ENCODE peak calls at places on chromosomes 5 and 9, in six cellular contexts. J is mammary epithelial cell, Q is left lung, D is HCT116, R is MM.1S, E is heart left ventricle. Y is an unnamed sample.

GRCh38 chr9:82726404-82727276 is 336.3 kb downstream of the RASEF start:
- DNase-seq in E (no peak), D (no peak), Q (no peak), R (no peak), J (no peak), Y (no peak)

GRCh38 chr9:91193658-91194391 is 167.9 kb downstream of the AUH start:
- DNase-seq in D (peak; percentile 64), E (peak; percentile 94), R (peak; percentile 96), Q (peak; percentile 87), J (peak; percentile 48), Y (no peak)

GRCh38 chr5:103262422-103262871 is 3.9 kb downstream of the MACIR start:
- DNase-seq in D (no peak), R (no peak), E (no peak), J (no peak), Q (no peak), Y (no peak)

GRCh38 chr9:134732392-134733110 is 90.9 kb downstream of the COL5A1 start:
- DNase-seq in J (no peak), E (peak; percentile 54), R (no peak), D (no peak), Q (no peak), Y (no peak)

GRCh38 chr9:97315550-97315949 is 8.1 kb downstream of the CCDC180 start:
- DNase-seq in E (no peak), D (no peak), R (no peak), J (no peak), Q (no peak), Y (no peak)

GRCh38 chr5:137734962-137735530 is 843 bp downstream of the KLHL3 start:
- DNase-seq in R (no peak), D (no peak), E (peak; percentile 38), J (peak; percentile 69), Q (peak; percentile 36), Y (no peak)

GRCh38 chr5:139075066-139076050 is 122.8 kb downstream of the SIL1 start:
- DNase-seq in E (no peak), R (no peak), J (no peak), Q (no peak), D (no peak), Y (no peak)

GRCh38 chr9:84340535-84340934 is at the start of gene SLC28A3:
- DNase-seq in R (no peak), E (no peak), Q (no peak), D (no peak), J (peak; percentile 39), Y (no peak)

GRCh38 chr9:69455311-69455710 is 130.3 kb downstream of the ENTREP1 start:
- DNase-seq in D (no peak), Q (no peak), J (no peak), E (no peak), R (no peak), Y (no peak)

GRCh38 chr5:84729326-84729725 is 344.6 kb upstream of the EDIL3 start:
- DNase-seq in D (no peak), J (peak; percentile 29), Q (peak; percentile 32), R (no peak), E (no peak), Y (no peak)

GRCh38 chr9:135009711-135010362 is 77.6 kb upstream of the OLFM1 start:
- DNase-seq in J (no peak), R (no peak), E (no peak), D (peak; percentile 2), Q (no peak), Y (no peak)

GRCh38 chr5:4422247-4422646 is 717.9 kb upstream of the ADAMTS16 start:
- DNase-seq in E (no peak), D (no peak), R (no peak), J (peak; percentile 4), Q (no peak), Y (no peak)

GRCh38 chr5:154713615-154714125 is 41.5 kb upstream of the LARP1 start:
- DNase-seq in E (no peak), J (peak; percentile 8), Q (no peak), R (no peak), D (no peak), Y (no peak)

GRCh38 chr5:141521244-141521781 is 32.4 kb downstream of the PCDHGC5 start:
- DNase-seq in D (peak; percentile 98), E (peak; percentile 68), J (peak; percentile 99), R (no peak), Q (peak; percentile 43), Y (peak; percentile 68)

GRCh38 chr9:134544388-134545212 is 97.0 kb upstream of the COL5A1 start:
- DNase-seq in E (peak; percentile 65), R (no peak), Q (peak; percentile 38), D (no peak), J (no peak), Y (no peak)

GRCh38 chr5:124341066-124341943 is 405.1 kb downstream of the ZNF608 start:
- DNase-seq in J (no peak), Q (no peak), R (no peak), D (no peak), E (no peak), Y (no peak)

GRCh38 chr5:174436805-174437204 is 287.6 kb upstream of the MSX2 start:
- DNase-seq in E (no peak), R (no peak), Q (no peak), D (no peak), J (no peak), Y (no peak)

GRCh38 chr9:137369111-137369787 is 53.7 kb downstream of the EXD3 start:
- DNase-seq in E (no peak), J (no peak), R (no peak), D (no peak), Q (peak; percentile 28), Y (no peak)

GRCh38 chr9:137368431-137369110 is 54.4 kb downstream of the EXD3 start:
- DNase-seq in J (no peak), Q (no peak), R (no peak), E (peak; percentile 81), D (no peak), Y (no peak)

GRCh38 chr9:137371521-137371941 is 51.4 kb downstream of the EXD3 start:
- DNase-seq in R (no peak), D (no peak), E (peak; percentile 11), Q (peak; percentile 10), J (no peak), Y (no peak)

GRCh38 chr9:137370865-137371520 is 52.0 kb downstream of the EXD3 start:
- DNase-seq in Q (peak; percentile 22), J (no peak), E (peak; percentile 18), D (no peak), R (no peak), Y (peak; percentile 43)

DNA sequence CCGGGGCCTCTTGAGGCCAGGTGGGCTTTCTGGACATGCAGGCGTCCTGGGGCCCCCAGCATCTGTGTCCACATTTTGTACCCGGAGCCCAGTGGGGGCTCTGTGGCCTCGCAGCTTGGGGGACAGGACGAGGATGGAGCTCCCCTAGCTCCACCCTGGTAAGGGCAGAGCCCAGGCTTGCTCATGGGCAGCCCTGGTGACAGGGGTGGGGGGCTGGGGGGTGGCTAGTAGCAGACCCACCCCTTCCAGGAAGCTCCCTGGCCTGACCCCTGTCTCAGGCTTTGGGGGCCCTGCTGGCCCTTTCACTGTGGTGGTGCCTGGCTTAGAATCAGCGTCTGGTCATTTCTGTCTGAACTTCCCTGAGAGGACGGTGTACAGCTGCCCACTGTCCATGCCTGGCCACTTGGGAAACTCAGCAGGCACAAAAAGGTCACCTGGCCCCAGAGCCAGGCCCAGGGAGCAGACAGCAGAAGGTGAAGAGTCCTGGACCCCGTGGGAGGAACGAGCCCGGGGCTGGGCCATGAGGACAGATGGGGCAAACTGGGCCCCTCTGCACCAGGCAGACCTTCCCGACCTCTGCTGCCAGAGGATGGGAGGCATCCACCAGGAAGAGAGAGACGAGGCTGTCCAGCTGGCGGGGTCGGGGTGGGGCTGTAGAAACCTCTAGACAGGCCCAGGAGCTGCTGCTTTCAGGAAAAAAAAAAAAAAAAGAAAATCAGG is 52.9 kb downstream of the EXD3 start:
- DNase-seq in R (no peak), E (no peak), D (no peak), J (no peak), Q (no peak), Y (peak; percentile 56)
- H3K4me1 ChIP-seq in R (no peaks in the 10 kb centered on the region), E (no peaks in the 10 kb centered on the region), D (no peaks in the 10 kb centered on the region), J (no peaks in the 10 kb centered on the region), Q (no peaks in the 10 kb centered on the region), Y (peaks cover 3% of the 10 kb centered on the region)

GRCh38 chr5:91306497-91306896 is 76.6 kb downstream of the ARRDC3 start:
- DNase-seq in D (no peak), E (no peak), R (no peak), J (no peak), Q (no peak), Y (no peak)
- H3K27ac ChIP-seq in D (no peak overlapping the region), E (peak overlapping the region; percentile 50), R (no peak overlapping the region), J (peak overlapping the region; percentile 73), Q (no peak overlapping the region), Y (no peak overlapping the region)

GRCh38 chr9:131982102-131982501 is 97.6 kb downstream of the MED27 start:
- DNase-seq in R (no peak), E (no peak), D (no peak), J (no peak), Q (no peak), Y (no peak)

GRCh38 chr9:131982683-131983239 is 96.9 kb downstream of the MED27 start:
- DNase-seq in D (no peak), R (no peak), J (peak; percentile 32), Q (no peak), E (no peak), Y (no peak)

GRCh38 chr9:131984564-131984963 is 95.1 kb downstream of the MED27 start:
- DNase-seq in Q (no peak), R (no peak), J (no peak), D (no peak), E (no peak), Y (no peak)

GRCh38 chr9:131980267-131980916 is 99.3 kb downstream of the MED27 start:
- DNase-seq in R (no peak), D (no peak), J (no peak), Q (no peak), E (no peak), Y (no peak)

DNA sequence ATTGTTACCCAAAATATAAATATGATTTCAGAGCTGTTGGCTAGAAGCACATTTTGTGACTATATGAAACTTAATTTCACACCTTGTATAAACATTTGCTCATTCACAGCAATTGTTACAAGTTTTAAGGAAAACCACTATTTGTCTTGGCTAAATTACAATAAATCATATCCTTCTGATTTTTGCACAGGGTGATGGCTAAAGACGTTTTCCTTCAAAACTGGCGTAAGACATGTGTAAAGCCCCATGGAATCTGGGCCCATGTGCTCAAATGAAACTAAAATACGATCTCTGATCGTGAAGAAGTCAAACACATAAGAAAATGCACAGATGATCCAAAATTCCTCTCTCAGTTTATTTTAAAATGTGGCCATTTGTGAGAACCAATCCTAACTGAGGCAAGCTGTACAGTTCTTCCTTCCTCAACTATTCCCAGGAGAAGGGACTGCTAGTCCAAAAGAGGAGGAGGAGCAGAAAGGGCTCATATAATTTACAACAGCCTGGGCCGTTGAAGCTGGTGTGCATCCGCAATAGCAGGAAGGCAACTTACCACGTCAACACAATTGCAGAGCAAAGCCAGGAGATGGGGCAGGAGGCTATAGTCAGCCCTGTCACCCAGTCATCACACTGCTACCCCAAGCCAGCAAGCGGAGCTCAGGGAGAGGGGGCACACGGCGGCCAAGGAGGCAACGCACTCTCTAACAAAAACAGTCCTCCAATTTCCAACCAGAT is 98.4 kb downstream of the MED27 start:
- DNase-seq in Q (no peak), E (no peak), R (no peak), J (no peak), D (no peak), Y (no peak)
- TF ChIP-seq CTCF in Q (no peak), E (no peak), R (no peak), J (no peak), D (no peak), Y (no peak)

DNA sequence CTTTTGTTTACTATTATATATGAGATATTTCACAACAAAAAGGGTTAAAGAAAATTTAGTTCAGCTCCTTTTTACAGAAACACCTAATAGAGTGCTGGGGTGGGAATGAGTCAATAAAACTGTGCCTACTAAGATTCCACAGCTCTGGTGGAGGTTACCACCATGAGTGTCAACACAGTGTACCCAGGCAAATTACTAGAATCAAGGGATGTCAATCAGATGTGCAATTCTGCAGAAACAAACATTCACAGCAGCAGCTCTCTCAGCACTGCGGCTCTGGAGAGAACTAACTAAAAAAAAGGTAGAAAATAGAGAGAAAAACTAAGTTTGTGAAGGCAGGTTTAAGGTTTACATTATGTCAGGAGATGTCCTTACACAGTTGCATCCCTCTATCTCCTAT is 1313.0 kb downstream of the MAT2B start:
- DNase-seq in D (no peak), E (no peak), Q (no peak), R (no peak), J (no peak), Y (no peak)
- H3K4me1 ChIP-seq in D (no peaks in the 10 kb centered on the region), E (no peaks in the 10 kb centered on the region), Q (no peaks in the 10 kb centered on the region), R (no peaks in the 10 kb centered on the region), J (no peaks in the 10 kb centered on the region), Y (no peaks in the 10 kb centered on the region)

Y was measured in ascending aorta.